ENCODE peak calls at places on chromosome 3, in seven cellular contexts. T, R, I, V, Q, Z and U are unnamed samples.

GRCh38 chr3:39499651-39500273 is 32.3 kb downstream of the MOBP start:
- DNase-seq in T (no peak), R (no peak), I (peak; percentile 9), V (no peak), Q (no peak), Z (no peak), U (no peak)

GRCh38 chr3:42080452-42080872 is 10.7 kb upstream of the TRAK1 start:
- DNase-seq in T (peak; percentile 47), R (peak; percentile 31), I (peak; percentile 83), V (no peak), Q (no peak), Z (no peak), U (no peak)

GRCh38 chr3:24154003-24154695 is 209.1 kb downstream of the NR1D2 start:
- DNase-seq in T (no peak), R (no peak), I (no peak), V (no peak), Q (no peak), Z (no peak), U (no peak)

GRCh38 chr3:145286937-145287336 is 874.0 kb downstream of the PLOD2 start:
- DNase-seq in T (no peak), R (no peak), I (no peak), V (no peak), Q (no peak), Z (no peak), U (no peak)

GRCh38 chr3:193016437-193016887 is 98.8 kb upstream of the MB21D2 start:
- DNase-seq in T (peak; percentile 46), R (no peak), I (no peak), V (no peak), Q (peak; percentile 13), Z (no peak), U (no peak)

GRCh38 chr3:46930945-46931403 is 45.6 kb downstream of the CCDC12 start:
- DNase-seq in T (peak; percentile 64), R (no peak), I (no peak), V (no peak), Q (no peak), Z (no peak), U (no peak)

GRCh38 chr3:160587105-160587504 is 21.7 kb upstream of the KPNA4 start:
- DNase-seq in T (no peak), R (no peak), I (no peak), V (no peak), Q (no peak), Z (no peak), U (no peak)

GRCh38 chr3:50708620-50709019 is 33.9 kb downstream of the DOCK3 start:
- DNase-seq in T (no peak), R (no peak), I (no peak), V (no peak), Q (no peak), Z (no peak), U (no peak)

GRCh38 chr3:21017115-21017852 is 733.7 kb downstream of the ZNF385D start:
- DNase-seq in T (no peak), R (no peak), I (no peak), V (no peak), Q (no peak), Z (peak; percentile 31), U (no peak)

GRCh38 chr3:195777975-195778374 is 33.8 kb downstream of the MUC4 start:
- DNase-seq in T (no peak), R (no peak), I (no peak), V (no peak), Q (no peak), Z (no peak), U (no peak)

GRCh38 chr3:50599716-50600118 is 11.9 kb downstream of the CISH start:
- DNase-seq in T (no peak), R (no peak), I (no peak), V (no peak), Q (no peak), Z (no peak), U (no peak)

GRCh38 chr3:88298189-88298588 is 148.4 kb downstream of the C3orf38 start:
- DNase-seq in T (no peak), R (no peak), I (no peak), V (no peak), Q (no peak), Z (no peak), U (no peak)

GRCh38 chr3:38139191-38139590 is 730 bp downstream of the MYD88 start:
- DNase-seq in T (peak; percentile 25), R (no peak), I (no peak), V (no peak), Q (no peak), Z (no peak), U (no peak)

GRCh38 chr3:159158801-159159200 is 356.9 kb downstream of the MFSD1 start:
- DNase-seq in T (no peak), R (no peak), I (no peak), V (no peak), Q (no peak), Z (no peak), U (no peak)

GRCh38 chr3:194036842-194037241 is 99.1 kb upstream of the HES1 start:
- DNase-seq in T (no peak), R (no peak), I (no peak), V (no peak), Q (no peak), Z (no peak), U (no peak)

GRCh38 chr3:146589899-146590508 is 15.1 kb downstream of the PLSCR5 start:
- DNase-seq in T (no peak), R (peak; percentile 31), I (peak; percentile 52), V (peak; percentile 12), Q (no peak), Z (no peak), U (no peak)

GRCh38 chr3:193701896-193702644 is 109.1 kb downstream of the OPA1 start:
- DNase-seq in T (no peak), R (no peak), I (no peak), V (no peak), Q (no peak), Z (no peak), U (no peak)

GRCh38 chr3:110650752-110651151 is 420.9 kb upstream of the NECTIN3 start:
- DNase-seq in T (no peak), R (no peak), I (no peak), V (no peak), Q (no peak), Z (no peak), U (no peak)

GRCh38 chr3:170414202-170414663 is 4.4 kb upstream of the CLDN11 start:
- DNase-seq in T (no peak), R (peak; percentile 49), I (peak; percentile 52), V (peak; percentile 71), Q (peak; percentile 49), Z (no peak), U (peak; percentile 28)

GRCh38 chr3:136755192-136755591 is 3.0 kb upstream of the STAG1 start:
- DNase-seq in T (no peak), R (no peak), I (no peak), V (no peak), Q (no peak), Z (no peak), U (no peak)

GRCh38 chr3:46705022-46705530 is 3.9 kb downstream of the TMIE start:
- DNase-seq in T (peak; percentile 80), R (peak; percentile 51), I (peak; percentile 63), V (peak; percentile 81), Q (peak; percentile 61), Z (no peak), U (peak; percentile 81)

GRCh38 chr3:23981136-23981535 is 36.0 kb downstream of the NR1D2 start:
- DNase-seq in T (no peak), R (no peak), I (no peak), V (no peak), Q (no peak), Z (no peak), U (no peak)

GRCh38 chr3:189714991-189715961 is 84.1 kb downstream of the TP63 start:
- DNase-seq in T (no peak), R (no peak), I (no peak), V (no peak), Q (no peak), Z (no peak), U (no peak)

GRCh38 chr3:32413845-32414526 is 22.3 kb downstream of the CMTM7 start:
- DNase-seq in T (no peak), R (no peak), I (no peak), V (no peak), Q (no peak), Z (no peak), U (no peak)

DNA sequence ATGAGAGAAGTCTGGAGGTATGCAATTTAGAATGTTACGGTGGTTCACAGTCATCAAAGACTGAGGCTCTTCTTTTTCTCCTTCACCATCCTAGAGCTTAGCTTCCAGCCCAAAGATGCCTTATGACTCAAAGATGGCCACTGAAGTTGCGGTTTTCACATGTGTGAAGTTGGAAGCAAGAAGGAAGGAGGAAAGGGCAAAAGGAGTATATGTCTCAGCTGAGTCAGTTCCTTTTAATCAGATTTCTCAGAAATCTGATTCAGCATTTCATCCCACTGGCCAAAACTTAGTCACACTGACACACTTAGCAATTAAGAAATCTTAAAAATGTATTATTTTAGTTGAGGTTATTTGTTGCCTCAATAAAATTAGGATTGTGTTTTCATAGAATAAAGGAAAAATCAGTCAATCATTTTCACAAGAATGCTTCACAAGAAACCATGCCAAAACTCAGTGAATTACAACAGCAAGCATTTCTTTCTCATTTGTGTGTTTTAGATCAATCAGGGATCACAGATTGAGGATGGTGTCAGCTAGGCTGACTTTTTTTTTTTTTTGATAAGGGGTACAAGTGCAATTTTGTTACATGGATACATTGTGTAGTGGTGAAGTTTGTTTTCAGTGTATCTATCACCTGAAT is 211.1 kb upstream of the GADL1 start:
- DNase-seq in T (no peak), R (no peak), I (no peak), V (no peak), Q (no peak), Z (no peak), U (no peak)
- TF ChIP-seq EP300 in T (no peak), R (no peak), I (no peak), V (no peak), Q (no peak), Z (no peak), U (no peak)

DNA sequence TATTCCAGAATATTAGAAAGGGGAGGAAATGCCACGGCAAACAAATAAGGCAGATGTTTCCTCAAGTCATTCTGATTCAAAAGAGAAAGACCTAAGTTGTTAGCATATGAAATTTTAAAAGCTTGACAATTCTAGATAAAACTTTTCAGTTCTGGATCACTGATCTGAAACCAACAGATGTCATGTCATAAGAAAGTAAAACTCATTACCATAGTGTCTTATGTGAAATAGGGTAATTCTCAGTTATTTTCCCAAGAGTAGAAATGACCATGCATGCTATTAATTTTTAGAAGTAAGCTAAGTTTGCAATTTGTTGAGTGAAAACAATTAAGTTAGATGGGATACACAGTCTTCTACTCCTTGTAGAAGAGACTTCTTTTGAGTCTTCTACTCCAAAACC is 630.3 kb downstream of the NAALADL2 start:
- DNase-seq in T (no peak), R (no peak), I (no peak), V (no peak), Q (no peak), Z (no peak), U (no peak)
- H3K9me3 ChIP-seq in T (no peaks in the 10 kb centered on the region), R (no peaks in the 10 kb centered on the region), I (peaks cover 27% of the 10 kb centered on the region), V (no peaks in the 10 kb centered on the region), Q (no peaks in the 10 kb centered on the region), Z (no peaks in the 10 kb centered on the region), U (no peaks in the 10 kb centered on the region)

GRCh38 chr3:141530133-141530768 is 43.4 kb downstream of the RASA2 start:
- DNase-seq in T (no peak), R (no peak), I (no peak), V (no peak), Q (no peak), Z (no peak), U (no peak)
- H3K4me3 ChIP-seq in T (no peak overlapping the region), R (no peak overlapping the region), I (no peak overlapping the region), V (no peak overlapping the region), Q (no peak overlapping the region), Z (no peak overlapping the region), U (no peak overlapping the region)

DNA sequence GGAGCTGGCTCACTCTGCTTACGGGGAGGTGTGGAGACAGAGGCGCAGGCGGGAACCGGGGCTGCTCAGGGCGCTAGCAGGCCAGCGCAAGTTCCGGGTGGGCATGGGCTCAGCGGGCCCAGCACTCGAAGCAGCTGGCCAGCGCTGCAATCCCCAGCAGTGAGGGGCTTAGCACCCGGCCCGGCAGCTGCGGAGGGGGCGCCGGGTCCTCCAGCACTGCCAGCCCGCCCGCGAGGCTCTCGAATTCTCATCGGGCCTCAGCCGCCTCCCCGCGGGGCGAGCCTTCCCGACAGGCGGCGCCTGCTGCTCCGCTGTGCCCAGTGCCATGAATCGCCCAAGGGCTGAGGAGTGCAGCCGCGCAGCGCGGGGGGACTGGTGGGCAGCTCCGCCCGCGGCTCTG is 78.6 kb upstream of the MITF start:
- DNase-seq in T (no peak), R (no peak), I (no peak), V (no peak), Q (no peak), Z (no peak), U (no peak)
- TF ChIP-seq EP300 in T (no peak), R (no peak), I (no peak), V (no peak), Q (no peak), Z (no peak), U (no peak)